ENCODE peak calls at places on chromosomes 16 and 17, in seven cellular contexts. G, U, J, P, L, B and S are unnamed samples.

GRCh38 chr16:47732122-47732805 is 271.1 kb downstream of the PHKB start:
- DNase-seq in P (no peak), G (peak), J (peak), B (no peak), U (no peak), L (peak), S (peak)

GRCh38 chr16:9135797-9136196 is 44.4 kb downstream of the HAPSTR1 start:
- DNase-seq in L (no peak), P (no peak), B (no peak), J (no peak), G (no peak), U (no peak), S (no peak)

GRCh38 chr16:84555418-84556196 is 51.1 kb upstream of the MEAK7 start:
- DNase-seq in P (peak), U (no peak), G (no peak), J (no peak), L (peak), B (peak), S (no peak)

GRCh38 chr16:74322301-74322710 is 25.7 kb downstream of the PSMD7 start:
- DNase-seq in G (no peak), L (no peak), P (no peak), U (no peak), J (no peak), B (no peak), S (no peak)

GRCh38 chr17:69857412-69857835 is 217.6 kb upstream of the KCNJ16 start:
- DNase-seq in J (peak), P (no peak), B (no peak), G (peak), L (no peak), U (no peak), S (peak)

GRCh38 chr16:19560078-19560477 is 4.6 kb downstream of the VPS35L start:
- DNase-seq in P (no peak), G (no peak), L (no peak), J (no peak), B (no peak), U (no peak), S (no peak)

GRCh38 chr17:57670769-57671545 is 74.1 kb downstream of the CCDC182 start:
- DNase-seq in J (no peak), B (no peak), L (no peak), P (no peak), U (no peak), G (peak), S (no peak)

GRCh38 chr16:3825103-3825502 is 55.4 kb downstream of the CREBBP start:
- DNase-seq in P (no peak), L (no peak), U (no peak), B (no peak), J (peak), G (peak), S (peak)

GRCh38 chr17:40346061-40346767 is 18.3 kb downstream of the GJD3 start:
- DNase-seq in P (no peak), G (no peak), B (no peak), U (no peak), J (no peak), L (no peak), S (no peak)

GRCh38 chr17:77465358-77466041 is 324.7 kb downstream of the SEC14L1 start:
- DNase-seq in L (peak), G (peak), J (peak), B (peak), U (peak), P (peak), S (no peak)

GRCh38 chr17:17246879-17247278 is 9.9 kb upstream of the FLCN start:
- DNase-seq in G (no peak), B (no peak), U (no peak), J (no peak), L (no peak), P (no peak), S (no peak)